ENCODE peak calls at places on chromosomes 3 and 15, in six cellular contexts. R is choroid plexus epithelial cell, E is HEK293T, Z is cardiac muscle cell, T is globus pallidus, O is activated T-cell treated with anti-CD3 and anti-CD28 coated beads for 24 hours. B is an unnamed sample.

GRCh38 chr15:89531796-89532537 is 35.6 kb upstream of the RHCG start:
- DNase-seq in Z (no peak), O (no peak), T (no peak), E (no peak), R (peak), B (no peak)

GRCh38 chr3:173912126-173912525 is 514.6 kb downstream of the NLGN1 start:
- DNase-seq in T (peak), O (no peak), E (no peak), Z (no peak), R (no peak), B (no peak)

GRCh38 chr3:195397524-195397923 is 45.3 kb downstream of the ACAP2 start:
- DNase-seq in Z (no peak), O (no peak), R (peak), E (no peak), T (no peak), B (no peak)

GRCh38 chr3:131110087-131110486 is 83.4 kb downstream of the NEK11 start:
- DNase-seq in Z (no peak), E (no peak), O (no peak), T (no peak), R (peak), B (no peak)

GRCh38 chr3:57646723-57647122 is 46.2 kb downstream of the DENND6A start:
- DNase-seq in E (no peak), Z (peak), R (peak), O (no peak), T (no peak), B (peak)

GRCh38 chr3:107598926-107599754 is 76.4 kb downstream of the BBX start:
- DNase-seq in R (peak), O (peak), Z (peak), T (peak), E (peak), B (peak)

GRCh38 chr15:78177447-78177873 is 28.3 kb downstream of the IDH3A start:
- DNase-seq in R (peak), E (peak), Z (peak), O (no peak), T (peak), B (peak)

GRCh38 chr3:188946351-188946750 is 225.4 kb upstream of the TPRG1 start:
- DNase-seq in T (no peak), O (no peak), Z (no peak), E (no peak), R (no peak), B (no peak)

GRCh38 chr3:78846688-78847087 is 921.1 kb downstream of the ROBO1 start:
- DNase-seq in Z (no peak), T (no peak), O (no peak), E (no peak), R (peak), B (peak)

B was measured in hepatocyte.